ENCODE peak calls at places on chromosome 4, in six cellular contexts. One of them, this sample, is unnamed.
A peak's percentile ranks its signal among the peaks of the same experiment; 100 is the strongest.

GRCh38 chr4:106864231-106864630 is 171.9 kb downstream of the DKK2 start:
- DNase-seq in IMR-90: no peak
- DNase-seq in mesenchymal stem cell: peak; percentile 45
- DNase-seq in H9: no peak
- DNase-seq in H1: no peak
- DNase-seq in trophoblast cell: no peak
- DNase-seq in this sample: no peak

GRCh38 chr4:84221704-84222103 is 277.4 kb downstream of the NKX6-1 start:
- DNase-seq in IMR-90: no peak
- DNase-seq in mesenchymal stem cell: no peak
- DNase-seq in H9: no peak
- DNase-seq in H1: no peak
- DNase-seq in trophoblast cell: no peak
- DNase-seq in this sample: no peak

GRCh38 chr4:36013206-36013605 is 231.1 kb downstream of the ARAP2 start:
- DNase-seq in IMR-90: no peak
- DNase-seq in mesenchymal stem cell: no peak
- DNase-seq in H9: no peak
- DNase-seq in H1: no peak
- DNase-seq in trophoblast cell: no peak
- DNase-seq in this sample: no peak

GRCh38 chr4:107655289-107655688 is 64.7 kb downstream of the PAPSS1 start:
- DNase-seq in IMR-90: no peak
- DNase-seq in mesenchymal stem cell: no peak
- DNase-seq in H9: no peak
- DNase-seq in H1: no peak
- DNase-seq in trophoblast cell: no peak
- DNase-seq in this sample: no peak

GRCh38 chr4:153156263-153156662 is 48.0 kb upstream of the TRIM2 start:
- DNase-seq in IMR-90: no peak
- DNase-seq in mesenchymal stem cell: no peak
- DNase-seq in H9: no peak
- DNase-seq in H1: no peak
- DNase-seq in trophoblast cell: no peak
- DNase-seq in this sample: no peak

GRCh38 chr4:184503869-184504300 is 29.5 kb upstream of the IRF2 start:
- DNase-seq in IMR-90: peak; percentile 20
- DNase-seq in mesenchymal stem cell: peak; percentile 14
- DNase-seq in H9: no peak
- DNase-seq in H1: no peak
- DNase-seq in trophoblast cell: no peak
- DNase-seq in this sample: no peak

GRCh38 chr4:16843831-16844508 is 54.5 kb downstream of the LDB2 start:
- DNase-seq in IMR-90: peak; percentile 95
- DNase-seq in mesenchymal stem cell: peak; percentile 74
- DNase-seq in H9: no peak
- DNase-seq in H1: no peak
- DNase-seq in trophoblast cell: no peak
- DNase-seq in this sample: no peak

GRCh38 chr4:14771091-14771490 is 231.2 kb upstream of the CPEB2 start:
- DNase-seq in IMR-90: no peak
- DNase-seq in mesenchymal stem cell: peak; percentile 6
- DNase-seq in H9: no peak
- DNase-seq in H1: no peak
- DNase-seq in trophoblast cell: no peak
- DNase-seq in this sample: no peak

GRCh38 chr4:70863099-70863790 is 23.6 kb upstream of the GRSF1 start:
- DNase-seq in IMR-90: no peak
- DNase-seq in mesenchymal stem cell: peak; percentile 5
- DNase-seq in H9: no peak
- DNase-seq in H1: no peak
- DNase-seq in trophoblast cell: no peak
- DNase-seq in this sample: no peak

GRCh38 chr4:4457803-4458550 is 71.1 kb downstream of the NSG1 start:
- DNase-seq in IMR-90: peak; percentile 74
- DNase-seq in mesenchymal stem cell: peak; percentile 78
- DNase-seq in H9: peak; percentile 41
- DNase-seq in H1: no peak
- DNase-seq in trophoblast cell: no peak
- DNase-seq in this sample: no peak

GRCh38 chr4:6562931-6563901 is 11.8 kb upstream of the MAN2B2 start:
- DNase-seq in IMR-90: no peak
- DNase-seq in mesenchymal stem cell: peak; percentile 7
- DNase-seq in H9: no peak
- DNase-seq in H1: no peak
- DNase-seq in trophoblast cell: peak; percentile 11
- DNase-seq in this sample: no peak

GRCh38 chr4:20194079-20195013 is 57.4 kb upstream of the SLIT2 start:
- DNase-seq in IMR-90: peak; percentile 91
- DNase-seq in mesenchymal stem cell: peak; percentile 45
- DNase-seq in H9: no peak
- DNase-seq in H1: no peak
- DNase-seq in trophoblast cell: no peak
- DNase-seq in this sample: no peak

DNA sequence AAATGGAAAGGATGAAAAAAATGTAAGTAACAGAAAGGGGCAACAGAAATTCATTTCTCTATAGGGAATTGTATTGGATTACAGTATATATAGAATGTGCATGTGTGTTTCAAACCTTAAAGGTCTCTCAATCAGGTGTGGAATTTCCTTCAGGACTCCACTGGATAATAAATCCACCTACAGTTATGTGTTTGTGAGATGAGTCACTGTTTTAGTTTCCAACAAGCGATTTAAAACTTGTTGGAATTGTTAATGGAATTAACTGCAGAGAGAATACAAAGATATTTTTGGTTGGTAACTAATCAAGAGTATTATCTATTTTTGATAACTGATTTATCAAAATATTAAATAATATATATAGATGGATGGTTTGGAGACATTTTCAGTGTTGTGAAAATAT is 32.8 kb downstream of the CEP44 start:
- DNase-seq in IMR-90: peak; percentile 4
- DNase-seq in mesenchymal stem cell: peak; percentile 12
- DNase-seq in H9: no peak
- DNase-seq in H1: no peak
- DNase-seq in trophoblast cell: no peak
- DNase-seq in this sample: no peak
- H4K91ac ChIP-seq in IMR-90: no peak overlapping the region
- H4K91ac ChIP-seq in mesenchymal stem cell: no peak overlapping the region
- H4K91ac ChIP-seq in H9: no peak overlapping the region
- H4K91ac ChIP-seq in H1: no peak overlapping the region
- H4K91ac ChIP-seq in trophoblast cell: no peak overlapping the region
- H4K91ac ChIP-seq in this sample: no peak overlapping the region

GRCh38 chr4:139917896-139918295 is 236.1 kb downstream of the MAML3 start:
- DNase-seq in IMR-90: no peak
- DNase-seq in mesenchymal stem cell: no peak
- DNase-seq in H9: no peak
- DNase-seq in H1: no peak
- DNase-seq in trophoblast cell: no peak
- DNase-seq in this sample: no peak
- H3K4me1 ChIP-seq in IMR-90: peaks cover 19% of the 10 kb centered on the region
- H3K4me1 ChIP-seq in mesenchymal stem cell: peaks cover 16% of the 10 kb centered on the region
- H3K4me1 ChIP-seq in H9: peaks cover 5% of the 10 kb centered on the region
- H3K4me1 ChIP-seq in H1: no peaks in the 10 kb centered on the region
- H3K4me1 ChIP-seq in trophoblast cell: peaks cover 7% of the 10 kb centered on the region
- H3K4me1 ChIP-seq in this sample: peaks cover 24% of the 10 kb centered on the region

GRCh38 chr4:176298664-176299063 is 21.1 kb upstream of the SPCS3 start:
- DNase-seq in IMR-90: no peak
- DNase-seq in mesenchymal stem cell: no peak
- DNase-seq in H9: no peak
- DNase-seq in H1: no peak
- DNase-seq in trophoblast cell: no peak
- DNase-seq in this sample: no peak
- H3K4ac ChIP-seq in IMR-90: no peak overlapping the region
- H3K4ac ChIP-seq in mesenchymal stem cell: no peak overlapping the region
- H3K4ac ChIP-seq in H9: no peak overlapping the region
- H3K4ac ChIP-seq in H1: no peak overlapping the region
- H3K4ac ChIP-seq in trophoblast cell: no peak overlapping the region
- H3K4ac ChIP-seq in this sample: no peak overlapping the region

GRCh38 chr4:119774840-119775239 is 146.2 kb upstream of the PDE5A start:
- DNase-seq in IMR-90: no peak
- DNase-seq in mesenchymal stem cell: no peak
- DNase-seq in H9: peak; percentile 73
- DNase-seq in H1: no peak
- DNase-seq in trophoblast cell: no peak
- DNase-seq in this sample: no peak
- H4K91ac ChIP-seq in IMR-90: no peak overlapping the region
- H4K91ac ChIP-seq in mesenchymal stem cell: no peak overlapping the region
- H4K91ac ChIP-seq in H9: no peak overlapping the region
- H4K91ac ChIP-seq in H1: no peak overlapping the region
- H4K91ac ChIP-seq in trophoblast cell: no peak overlapping the region
- H4K91ac ChIP-seq in this sample: no peak overlapping the region

DNA sequence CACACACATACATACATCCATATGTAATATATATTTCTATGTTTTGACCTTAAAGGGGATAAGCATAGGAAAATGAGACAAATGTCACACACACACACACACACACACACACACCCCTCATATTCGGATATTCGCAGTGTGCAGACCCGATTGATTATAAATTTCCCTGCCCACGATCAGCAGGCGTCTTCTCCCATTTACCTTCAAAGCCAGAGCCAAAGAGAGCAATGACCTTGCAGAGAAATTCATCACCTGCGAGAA is 485 bp downstream of the GPRIN3 start:
- DNase-seq in IMR-90: no peak
- DNase-seq in mesenchymal stem cell: no peak
- DNase-seq in H9: no peak
- DNase-seq in H1: no peak
- DNase-seq in trophoblast cell: no peak
- DNase-seq in this sample: no peak
- H3K4me1 ChIP-seq in IMR-90: peaks cover 2% of the 10 kb centered on the region
- H3K4me1 ChIP-seq in mesenchymal stem cell: peaks cover 9% of the 10 kb centered on the region
- H3K4me1 ChIP-seq in H9: peaks cover 5% of the 10 kb centered on the region
- H3K4me1 ChIP-seq in H1: peaks cover 2% of the 10 kb centered on the region
- H3K4me1 ChIP-seq in trophoblast cell: peaks cover 8% of the 10 kb centered on the region
- H3K4me1 ChIP-seq in this sample: peaks cover 2% of the 10 kb centered on the region

GRCh38 chr4:68404153-68404552 is 43.1 kb upstream of the TMPRSS11E start:
- DNase-seq in IMR-90: no peak
- DNase-seq in mesenchymal stem cell: no peak
- DNase-seq in H9: peak; percentile 68
- DNase-seq in H1: no peak
- DNase-seq in trophoblast cell: no peak
- DNase-seq in this sample: no peak
- H3K4ac ChIP-seq in IMR-90: no peak overlapping the region
- H3K4ac ChIP-seq in mesenchymal stem cell: no peak overlapping the region
- H3K4ac ChIP-seq in H9: no peak overlapping the region
- H3K4ac ChIP-seq in H1: peak overlapping the region; percentile 60
- H3K4ac ChIP-seq in trophoblast cell: no peak overlapping the region
- H3K4ac ChIP-seq in this sample: no peak overlapping the region

DNA sequence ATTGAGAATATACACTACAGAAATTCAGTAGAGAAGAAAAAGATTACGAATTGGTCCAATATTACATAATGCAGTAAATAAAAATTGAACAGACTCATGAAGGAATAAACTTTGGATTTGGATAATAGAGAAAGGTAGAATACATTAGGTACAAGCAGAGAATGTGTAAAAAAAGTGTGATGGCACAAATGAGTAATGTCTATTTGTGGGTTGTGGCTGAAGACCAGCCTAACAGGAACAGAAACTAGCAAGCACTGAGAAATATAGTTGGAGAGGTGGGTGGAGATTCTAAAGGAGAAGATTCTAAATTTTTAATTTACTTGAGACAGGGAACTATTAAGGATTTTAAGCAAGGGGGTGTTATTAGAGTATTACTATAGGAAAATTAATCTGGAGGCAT is 15.2 kb upstream of the CLOCK start:
- DNase-seq in IMR-90: no peak
- DNase-seq in mesenchymal stem cell: no peak
- DNase-seq in H9: no peak
- DNase-seq in H1: no peak
- DNase-seq in trophoblast cell: no peak
- DNase-seq in this sample: no peak
- H4K91ac ChIP-seq in IMR-90: no peak overlapping the region
- H4K91ac ChIP-seq in mesenchymal stem cell: no peak overlapping the region
- H4K91ac ChIP-seq in H9: no peak overlapping the region
- H4K91ac ChIP-seq in H1: no peak overlapping the region
- H4K91ac ChIP-seq in trophoblast cell: no peak overlapping the region
- H4K91ac ChIP-seq in this sample: no peak overlapping the region

DNA sequence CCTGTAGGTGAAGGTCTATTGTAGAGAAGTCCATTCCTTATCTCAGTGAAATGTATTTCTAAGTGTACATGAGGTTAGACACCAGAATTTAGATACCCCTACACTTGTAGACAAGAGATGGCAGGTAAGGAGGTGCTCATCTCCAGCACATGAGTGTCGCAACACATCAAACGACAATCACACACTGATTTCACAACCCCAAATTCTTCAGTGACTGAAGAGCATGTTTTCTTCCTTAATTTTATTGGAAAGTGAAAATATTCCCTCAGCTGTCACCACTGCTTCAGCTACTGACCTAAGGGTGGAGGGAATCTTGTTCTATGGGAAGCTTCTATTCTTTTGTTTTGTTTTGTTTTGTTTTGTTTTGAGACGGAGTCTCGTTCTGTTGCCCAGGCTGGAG is 280.3 kb downstream of the ARHGAP24 start:
- DNase-seq in IMR-90: no peak
- DNase-seq in mesenchymal stem cell: no peak
- DNase-seq in H9: no peak
- DNase-seq in H1: no peak
- DNase-seq in trophoblast cell: no peak
- DNase-seq in this sample: no peak
- H3K4me1 ChIP-seq in IMR-90: peaks cover 2% of the 10 kb centered on the region
- H3K4me1 ChIP-seq in mesenchymal stem cell: no peaks in the 10 kb centered on the region
- H3K4me1 ChIP-seq in H9: peaks cover 3% of the 10 kb centered on the region
- H3K4me1 ChIP-seq in H1: no peaks in the 10 kb centered on the region
- H3K4me1 ChIP-seq in trophoblast cell: no peaks in the 10 kb centered on the region
- H3K4me1 ChIP-seq in this sample: no peaks in the 10 kb centered on the region